ENCODE peak calls at places on chromosomes 11 and 22, in nine cellular contexts. R is IMR-90, E is RWPE2, K is astrocyte of the spinal cord, I is kidney, Y is Panc1, S is neural progenitor cell, W is AG10803, O is mammary epithelial cell. Z is an unnamed sample.

GRCh38 chr22:17637490-17638181 is 921 bp upstream of the BCL2L13 start:
- DNase-seq in O (no peak), I (no peak), E (no peak), S (no peak), K (no peak), W (no peak), R (no peak), Y (no peak), Z (no peak)

GRCh38 chr11:114942207-114942606 is 263.9 kb downstream of the NXPE2 start:
- DNase-seq in Y (no peak), I (no peak), O (no peak), S (peak), R (no peak), E (no peak), K (no peak), W (no peak), Z (no peak)

GRCh38 chr11:71309181-71309580 is 56.8 kb upstream of the SHANK2 start:
- DNase-seq in I (no peak), O (no peak), E (peak), R (no peak), S (no peak), W (no peak), K (no peak), Y (no peak), Z (no peak)

GRCh38 chr11:131668867-131669780 is 298.7 kb downstream of the NTM start:
- DNase-seq in S (peak), O (peak), E (peak), R (peak), Y (no peak), W (peak), I (no peak), K (peak), Z (peak)

GRCh38 chr11:2122907-2123627 is 16.1 kb downstream of the IGF2 start:
- DNase-seq in O (no peak), K (no peak), Y (no peak), R (no peak), W (no peak), S (no peak), E (peak), I (no peak), Z (no peak)

GRCh38 chr11:133047036-133047800 is 485.1 kb downstream of the OPCML start:
- DNase-seq in I (no peak), S (no peak), O (no peak), K (no peak), R (no peak), W (peak), E (no peak), Y (no peak), Z (no peak)

GRCh38 chr11:88533001-88533400 is 195.5 kb upstream of the CTSC start:
- DNase-seq in E (no peak), S (no peak), O (no peak), K (no peak), R (no peak), I (no peak), Y (no peak), W (no peak), Z (no peak)

GRCh38 chr11:79264284-79264683 is 176.5 kb downstream of the TENM4 start:
- DNase-seq in O (no peak), I (no peak), S (no peak), K (no peak), W (no peak), Y (no peak), R (no peak), E (no peak), Z (no peak)

GRCh38 chr11:128480066-128480465 is 107.3 kb downstream of the ETS1 start:
- DNase-seq in Y (no peak), I (no peak), W (no peak), O (no peak), R (no peak), E (no peak), K (no peak), S (no peak), Z (no peak)

GRCh38 chr11:28760676-28761390 is 652.6 kb downstream of the METTL15 start:
- DNase-seq in O (peak), K (peak), I (no peak), W (peak), E (no peak), R (peak), Y (no peak), S (no peak), Z (peak)

GRCh38 chr11:61297741-61298140 is 2.6 kb upstream of the VWCE start:
- DNase-seq in O (peak), R (peak), W (peak), Y (no peak), K (peak), I (peak), S (no peak), E (no peak), Z (peak)

GRCh38 chr11:468493-468892 is 18.4 kb downstream of the PTDSS2 start:
- DNase-seq in Y (no peak), S (no peak), I (no peak), R (no peak), O (no peak), K (no peak), E (no peak), W (no peak), Z (no peak)

GRCh38 chr11:10908215-10908990 is 50.5 kb upstream of the ZBED5 start:
- DNase-seq in S (no peak), O (peak), W (peak), R (peak), E (no peak), I (no peak), Y (no peak), K (peak), Z (peak)

GRCh38 chr11:44094260-44094868 is 1.1 kb upstream of the EXT2 start:
- DNase-seq in S (peak), K (peak), O (peak), E (peak), R (peak), Y (peak), I (no peak), W (peak), Z (peak)

GRCh38 chr11:65719887-65720236 is 736 bp downstream of the RNASEH2C start:
- DNase-seq in W (peak), R (peak), O (peak), E (no peak), Y (no peak), I (peak), K (peak), S (no peak), Z (peak)

GRCh38 chr22:24066260-24066659 is 55.2 kb downstream of the CABIN1 start:
- DNase-seq in I (no peak), O (peak), E (no peak), R (no peak), S (no peak), W (no peak), Y (no peak), K (no peak), Z (no peak)

GRCh38 chr11:134120143-134120850 is 51.4 kb downstream of the JAM3 start:
- DNase-seq in I (peak), R (peak), E (no peak), K (peak), O (peak), W (peak), Y (no peak), S (no peak), Z (peak)

GRCh38 chr11:124801014-124801413 is 808 bp upstream of the MSANTD2 start:
- DNase-seq in I (no peak), S (no peak), W (peak), E (no peak), O (peak), Y (no peak), R (peak), K (no peak), Z (peak)

GRCh38 chr22:48938741-48939140 is 888.9 kb downstream of the BRD1 start:
- DNase-seq in I (no peak), O (no peak), S (no peak), Y (no peak), W (no peak), K (no peak), E (no peak), R (no peak), Z (no peak)

GRCh38 chr11:62556872-62557631 is 10.4 kb upstream of the AHNAK start:
- DNase-seq in R (peak), S (no peak), Y (no peak), E (no peak), W (no peak), I (peak), O (no peak), K (no peak), Z (no peak)

GRCh38 chr11:33891714-33892327 is at the start of gene LMO2:
- DNase-seq in I (no peak), W (no peak), S (no peak), E (no peak), O (no peak), K (no peak), Y (no peak), R (no peak), Z (no peak)

GRCh38 chr22:21972293-21972779 is 10.3 kb downstream of the TOP3B start:
- DNase-seq in E (no peak), O (no peak), R (peak), S (peak), K (peak), W (peak), Y (peak), I (no peak), Z (peak)

GRCh38 chr11:69562302-69562701 is 78.7 kb upstream of the CCND1 start:
- DNase-seq in R (no peak), Y (no peak), W (no peak), E (no peak), K (no peak), O (no peak), I (no peak), S (no peak), Z (no peak)

GRCh38 chr22:43975041-43975440 is 19.8 kb downstream of the SAMM50 start:
- DNase-seq in Y (no peak), R (no peak), E (no peak), W (no peak), O (no peak), I (no peak), S (no peak), K (no peak), Z (no peak)

GRCh38 chr11:94171693-94172440 is 43.2 kb downstream of the PANX1 start:
- DNase-seq in E (no peak), O (peak), R (peak), K (no peak), S (peak), I (no peak), W (peak), Y (peak), Z (peak)

GRCh38 chr11:64558065-64558745 is 32.8 kb upstream of the SLC22A12 start:
- DNase-seq in W (no peak), I (peak), S (peak), E (peak), O (no peak), Y (no peak), K (no peak), R (no peak), Z (no peak)

GRCh38 chr22:31838917-31839316 is 85.1 kb downstream of the DEPDC5 start:
- DNase-seq in O (peak), W (no peak), Y (no peak), R (no peak), I (no peak), S (no peak), K (no peak), E (no peak), Z (no peak)

GRCh38 chr11:64237484-64237951 is 3.1 kb downstream of the VEGFB start:
- DNase-seq in R (no peak), E (peak), I (peak), W (no peak), Y (no peak), S (no peak), K (no peak), O (no peak), Z (no peak)

GRCh38 chr11:66856496-66857233 is at the start of gene LRFN4:
- DNase-seq in Y (no peak), W (no peak), S (peak), R (no peak), E (peak), I (no peak), O (peak), K (no peak), Z (no peak)

GRCh38 chr11:57288771-57289579 is 35.8 kb downstream of the TNKS1BP1 start:
- DNase-seq in I (no peak), E (no peak), W (peak), K (peak), Y (no peak), R (peak), O (peak), S (peak), Z (peak)

GRCh38 chr11:79039122-79039521 is 401.7 kb downstream of the TENM4 start:
- DNase-seq in Y (no peak), W (peak), S (no peak), E (no peak), I (no peak), K (no peak), O (no peak), R (peak), Z (no peak)

GRCh38 chr11:8266246-8267241 is 2.9 kb upstream of the LMO1 start:
- DNase-seq in R (no peak), I (peak), Y (no peak), K (no peak), S (no peak), W (no peak), E (no peak), O (no peak), Z (no peak)

GRCh38 chr11:65444314-65445051 is 21.9 kb downstream of the NEAT1 start:
- DNase-seq in K (peak), I (peak), R (peak), Y (no peak), E (no peak), O (peak), W (peak), S (no peak), Z (peak)

GRCh38 chr11:73324116-73324515 is 16.0 kb downstream of the ARHGEF17 start:
- DNase-seq in Y (no peak), E (no peak), S (no peak), K (no peak), I (no peak), W (no peak), O (no peak), R (no peak), Z (no peak)
- H3K4me3 ChIP-seq in Y (no peak), E (no peak), S (no peak), K (no peak), I (no peak), W (no peak), O (no peak), R (no peak), Z (no peak)

DNA sequence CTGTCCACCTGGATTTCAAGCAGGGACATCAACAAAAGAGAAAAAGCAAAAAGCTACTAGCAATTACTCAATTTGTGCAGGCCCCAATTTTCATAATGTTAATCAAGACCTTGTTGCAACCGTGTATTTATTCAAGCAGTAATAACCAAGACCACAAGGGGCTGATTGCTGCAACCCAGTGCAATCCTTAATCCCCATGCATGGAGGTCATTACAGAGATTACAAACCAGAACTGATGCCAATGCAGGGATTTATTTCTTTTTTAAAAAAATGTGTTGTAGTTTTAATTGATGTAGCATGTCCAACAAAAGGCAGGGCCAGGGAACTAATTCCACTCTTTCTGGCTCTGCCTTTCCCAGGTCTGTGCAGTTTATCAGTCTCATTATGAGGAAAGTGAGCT is 18.4 kb downstream of the TECTA start:
- DNase-seq in O (no peak), Y (no peak), W (peak), I (no peak), S (no peak), K (no peak), R (no peak), E (no peak), Z (no peak)
- TF ChIP-seq CTCF in O (no peak), Y (peak), W (no peak), I (no peak), S (peak), K (no peak), R (no peak), E (no peak), Z (no peak)

DNA sequence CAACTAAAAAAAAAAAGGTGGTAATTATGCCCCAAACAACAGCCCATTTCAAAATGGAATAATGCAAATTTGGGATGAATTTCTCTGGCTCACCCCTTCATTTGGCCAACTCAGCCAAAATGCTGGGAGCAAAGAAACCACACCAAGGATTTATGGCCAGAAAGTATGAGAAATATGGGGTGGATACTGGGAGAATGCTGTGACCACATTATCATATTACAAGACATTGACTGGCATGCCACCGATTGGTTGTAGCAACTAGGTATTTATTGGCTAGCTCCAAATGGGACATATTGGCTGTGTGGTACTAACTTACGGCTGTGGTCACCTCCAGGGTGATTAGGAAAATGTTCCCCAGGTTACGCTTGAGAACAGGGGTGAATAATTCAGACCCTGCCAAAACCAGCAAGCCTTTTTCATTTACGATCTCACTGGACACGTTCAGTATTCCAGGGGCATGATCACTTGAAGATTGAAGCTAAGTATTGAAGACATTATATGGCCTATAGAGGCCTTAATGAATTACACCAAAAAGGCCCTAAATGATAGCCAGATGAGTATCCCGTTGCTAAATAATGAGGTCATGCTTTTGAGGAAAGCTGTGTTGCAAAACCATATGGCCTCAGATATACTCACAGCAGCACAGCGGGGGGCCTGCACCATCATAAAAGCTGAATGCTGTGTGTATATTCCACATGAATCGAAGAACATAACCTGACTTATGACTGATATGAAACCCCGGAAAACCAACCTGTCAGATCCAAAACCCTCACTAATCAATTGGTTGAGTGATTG is 3.8 kb upstream of the FDX1 start:
- DNase-seq in E (no peak), W (peak), K (peak), Y (no peak), S (no peak), O (no peak), I (no peak), R (peak), Z (peak)
- H3K4me3 ChIP-seq in E (no peak), W (no peak), K (no peak), Y (no peak), S (no peak), O (no peak), I (no peak), R (no peak), Z (no peak)

GRCh38 chr11:77589181-77589520 is 602 bp upstream of the AQP11 start:
- DNase-seq in Y (peak), S (no peak), R (no peak), W (no peak), K (no peak), O (no peak), E (no peak), I (no peak), Z (no peak)
- TF ChIP-seq CTCF in Y (no peak), S (no peak), R (no peak), W (peak), K (no peak), O (no peak), E (no peak), I (no peak), Z (no peak)

GRCh38 chr22:39661501-39661841 is 90.9 kb downstream of the CACNA1I start:
- DNase-seq in E (no peak), R (no peak), Y (no peak), S (no peak), O (no peak), I (no peak), K (no peak), W (no peak), Z (no peak)
- H3K4me3 ChIP-seq in E (peak), R (no peak), Y (no peak), S (no peak), O (no peak), I (no peak), K (no peak), W (no peak), Z (no peak)

GRCh38 chr11:105969756-105970155 is 52.3 kb downstream of the MSANTD4 start:
- DNase-seq in E (no peak), K (no peak), W (no peak), O (no peak), I (no peak), S (no peak), R (no peak), Y (no peak), Z (no peak)
- TF ChIP-seq CTCF in E (no peak), K (no peak), W (no peak), O (no peak), I (no peak), S (no peak), R (no peak), Y (no peak), Z (no peak)

GRCh38 chr11:75375626-75376025 is 23.7 kb upstream of the RPS3 start:
- DNase-seq in E (no peak), Y (no peak), O (no peak), R (no peak), W (no peak), I (no peak), S (no peak), K (no peak), Z (no peak)

GRCh38 chr11:75369846-75370245 is 18.4 kb upstream of the ARRB1 start:
- DNase-seq in E (no peak), S (no peak), W (no peak), K (no peak), O (no peak), R (no peak), I (no peak), Y (no peak), Z (no peak)

GRCh38 chr11:75376175-75376574 is 23.1 kb upstream of the RPS3 start:
- DNase-seq in Y (no peak), E (no peak), R (no peak), O (no peak), S (peak), K (no peak), I (no peak), W (no peak), Z (no peak)

GRCh38 chr11:75374646-75375045 is 23.2 kb upstream of the ARRB1 start:
- DNase-seq in E (no peak), R (no peak), K (no peak), I (no peak), O (no peak), W (no peak), S (no peak), Y (no peak), Z (no peak)

DNA sequence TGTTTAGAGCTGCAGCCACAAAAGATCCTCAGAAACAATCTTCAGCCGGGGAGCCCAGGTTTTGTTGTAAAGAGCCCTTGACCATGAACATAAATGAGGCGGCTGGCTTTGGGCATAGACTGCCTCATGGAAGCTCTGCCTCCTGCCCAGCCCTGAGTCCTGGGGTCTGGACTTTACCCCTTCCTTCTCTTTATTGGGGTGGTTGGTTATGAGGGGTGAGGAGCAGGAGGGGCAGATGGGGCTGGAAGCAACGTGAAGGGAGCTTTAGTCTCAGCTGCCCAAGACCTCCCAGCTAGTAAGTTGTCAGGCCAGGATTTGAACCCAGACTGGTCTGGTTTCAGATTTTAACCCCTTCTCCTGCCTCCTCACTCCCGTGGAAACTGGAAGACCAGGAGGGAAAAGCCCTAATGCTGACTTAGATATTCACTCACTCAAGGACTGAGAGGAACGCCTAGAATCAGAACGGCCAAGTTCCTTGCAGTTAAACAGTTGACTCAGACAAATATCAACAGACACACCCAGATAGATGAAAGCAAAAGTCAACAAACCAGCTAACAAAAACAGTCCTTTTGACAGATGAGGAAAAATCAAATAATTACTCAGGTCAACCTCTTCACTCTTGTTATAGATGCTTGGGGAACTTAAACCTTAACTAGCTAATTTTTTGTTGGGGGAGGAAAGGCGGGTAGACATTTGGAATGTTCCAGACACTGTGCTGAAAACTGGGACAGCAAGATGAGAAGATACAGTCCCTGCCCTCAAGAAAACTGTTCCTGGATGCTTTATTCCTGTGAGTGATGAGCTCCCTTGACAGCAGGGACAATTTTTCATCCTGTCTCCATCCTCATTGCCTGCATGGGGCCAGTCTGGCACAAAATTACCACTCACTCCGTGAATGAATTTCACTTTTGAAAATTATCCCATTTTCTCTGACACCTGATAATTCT is 20.7 kb upstream of the ARRB1 start:
- DNase-seq in S (no peak), I (no peak), Y (peak), R (no peak), K (no peak), E (no peak), W (no peak), O (no peak), Z (peak)
- H3K4me3 ChIP-seq in S (no peak), I (no peak), Y (no peak), R (no peak), K (no peak), E (no peak), W (no peak), O (no peak), Z (no peak)